ENCODE peak calls at places on chromosomes 12 and 14, in five cellular contexts. S, U, N, R and W are unnamed samples.

GRCh38 chr12:50960130-50960529 is 7.8 kb downstream of the HIGD1C start:
- DNase-seq in U (no peak), N (no peak), R (no peak), S (no peak), W (no peak)

GRCh38 chr12:120413901-120414695 is 23.8 kb upstream of the COX6A1 start:
- DNase-seq in N (peak), S (peak), U (peak), R (no peak), W (no peak)

GRCh38 chr12:62660763-62661162 is 194.1 kb downstream of the MON2 start:
- DNase-seq in S (no peak), R (peak), U (no peak), N (no peak), W (no peak)

GRCh38 chr14:101463566-101464171 is 97.6 kb upstream of the DIO3 start:
- DNase-seq in U (no peak), R (no peak), N (no peak), S (no peak), W (no peak)

GRCh38 chr14:70004791-70005190 is 125.6 kb downstream of the SMOC1 start:
- DNase-seq in R (no peak), S (no peak), N (no peak), U (no peak), W (no peak)

GRCh38 chr14:79596531-79596930 is 614.8 kb downstream of the DIO2 start:
- DNase-seq in N (no peak), U (peak), S (no peak), R (peak), W (no peak)

GRCh38 chr14:62097072-62097471 is 334.9 kb downstream of the SNAPC1 start:
- DNase-seq in S (no peak), N (no peak), R (no peak), U (no peak), W (peak)

GRCh38 chr14:53536446-53536845 is 383.3 kb upstream of the DDHD1 start:
- DNase-seq in U (no peak), R (no peak), S (no peak), N (no peak), W (no peak)

GRCh38 chr12:11134300-11134699 is at the start of gene TAS2R30:
- DNase-seq in U (no peak), N (no peak), S (no peak), R (no peak), W (no peak)

GRCh38 chr14:77511486-77512162 is 13.0 kb upstream of the ISM2 start:
- DNase-seq in R (no peak), S (no peak), U (no peak), N (no peak), W (no peak)

GRCh38 chr14:35122696-35123387 is 490 bp downstream of the PRORP start:
- DNase-seq in R (peak), S (no peak), N (no peak), U (peak), W (no peak)

GRCh38 chr12:21585485-21585884 is 19.2 kb downstream of the GYS2 start:
- DNase-seq in U (no peak), S (no peak), R (no peak), N (no peak), W (no peak)

GRCh38 chr12:9701380-9702154 is 31.3 kb downstream of the CLECL1 start:
- DNase-seq in R (no peak), U (no peak), N (no peak), S (no peak), W (no peak)

GRCh38 chr14:69882915-69883314 is 3.7 kb downstream of the SMOC1 start:
- DNase-seq in U (no peak), S (no peak), R (no peak), N (no peak), W (no peak)

GRCh38 chr12:91902860-91903683 is 242.6 kb downstream of the BTG1 start:
- DNase-seq in U (no peak), S (no peak), N (no peak), R (peak), W (no peak)

GRCh38 chr14:45038256-45038655 is 45.7 kb upstream of the PRPF39 start:
- DNase-seq in S (no peak), U (no peak), N (no peak), R (no peak), W (no peak)

GRCh38 chr12:105368047-105368646 is 37.7 kb downstream of the C12orf75 start:
- DNase-seq in N (no peak), R (no peak), S (no peak), U (no peak), W (no peak)

GRCh38 chr12:123363385-123363742 is 1.3 kb downstream of the SBNO1 start:
- DNase-seq in N (no peak), R (peak), U (peak), S (no peak), W (no peak)

GRCh38 chr14:30608533-30609006 is 13.5 kb upstream of the SCFD1 start:
- DNase-seq in U (peak), S (no peak), N (no peak), R (peak), W (no peak)

GRCh38 chr14:50334211-50334610 is 22.1 kb downstream of the DMAC2L start:
- DNase-seq in U (no peak), S (no peak), N (no peak), R (no peak), W (no peak)

GRCh38 chr12:3718100-3718499 is 34.8 kb downstream of the CRACR2A start:
- DNase-seq in U (no peak), R (no peak), N (no peak), S (no peak), W (peak)

GRCh38 chr12:107461222-107461980 is 224.2 kb upstream of the PWP1 start:
- DNase-seq in U (peak), S (no peak), R (no peak), N (no peak), W (no peak)

GRCh38 chr12:63918788-63919300 is 74.3 kb downstream of the SRGAP1 start:
- DNase-seq in R (peak), N (no peak), S (no peak), U (peak), W (no peak)

GRCh38 chr12:58491296-58491695 is 429.0 kb downstream of the LRIG3 start:
- DNase-seq in N (no peak), R (no peak), U (peak), S (no peak), W (no peak)

GRCh38 chr12:84910549-84911241 is 1.9 kb downstream of the SLC6A15 start:
- DNase-seq in N (no peak), U (peak), S (peak), R (no peak), W (no peak)

GRCh38 chr14:85934123-85934885 is 404.4 kb downstream of the FLRT2 start:
- DNase-seq in S (no peak), R (peak), N (no peak), U (no peak), W (peak)

GRCh38 chr14:32531942-32532341 is 202.8 kb downstream of the AKAP6 start:
- DNase-seq in R (no peak), N (no peak), U (no peak), S (no peak), W (no peak)

GRCh38 chr14:101405171-101405883 is 156.0 kb upstream of the DIO3 start:
- DNase-seq in N (no peak), U (peak), S (no peak), R (no peak), W (no peak)

GRCh38 chr12:81598205-81598604 is 160.9 kb downstream of the PPFIA2 start:
- DNase-seq in N (no peak), U (no peak), S (no peak), R (no peak), W (no peak)

GRCh38 chr14:36942522-36943245 is 229.7 kb downstream of the SLC25A21 start:
- DNase-seq in R (peak), U (no peak), N (no peak), S (no peak), W (no peak)

GRCh38 chr12:8957561-8957960 is 8.1 kb upstream of the M6PR start:
- DNase-seq in U (no peak), N (no peak), S (no peak), R (no peak), W (no peak)

GRCh38 chr12:46269429-46270241 is 792 bp upstream of the SLC38A1 start:
- DNase-seq in S (peak), R (peak), N (peak), U (peak), W (peak)